ENCODE peak calls at places on chromosomes 6 and 20, in seven cellular contexts. K is CD8-positive, alpha-beta T cell; R is fibroblast of pulmonary artery; O is AG04450; I is lung; E is choroid plexus epithelial cell; X is lower leg skin. U is an unnamed sample.

GRCh38 chr6:5554226-5554625 is 292.9 kb downstream of the FARS2 start:
- DNase-seq in K (no peak), R (no peak), O (no peak), I (no peak), E (no peak), X (no peak), U (no peak)

GRCh38 chr6:35016417-35017221 is 124.5 kb downstream of the TCP11 start:
- DNase-seq in K (no peak), R (peak; percentile 58), O (peak; percentile 80), I (no peak), E (peak; percentile 87), X (no peak), U (peak; percentile 74)

GRCh38 chr6:37822851-37823682 is 3.5 kb downstream of the ZFAND3 start:
- DNase-seq in K (peak; percentile 27), R (peak; percentile 39), O (no peak), I (no peak), E (no peak), X (no peak), U (peak; percentile 32)

GRCh38 chr6:111472933-111473435 is 10.0 kb downstream of the REV3L start:
- DNase-seq in K (no peak), R (no peak), O (no peak), I (no peak), E (no peak), X (no peak), U (peak; percentile 23)

GRCh38 chr6:26445934-26446667 is 5.8 kb downstream of the BTN3A3 start:
- DNase-seq in K (peak; percentile 37), R (no peak), O (no peak), I (no peak), E (no peak), X (no peak), U (no peak)

GRCh38 chr6:92587521-92587920 is 831.8 kb downstream of the EPHA7 start:
- DNase-seq in K (no peak), R (no peak), O (no peak), I (no peak), E (no peak), X (no peak), U (no peak)

GRCh38 chr6:37585937-37586336 is 86.2 kb upstream of the CCDC167 start:
- DNase-seq in K (no peak), R (no peak), O (no peak), I (no peak), E (no peak), X (no peak), U (no peak)

GRCh38 chr6:31769684-31770371 is 7.3 kb downstream of the VWA7 start:
- DNase-seq in K (peak; percentile 80), R (peak; percentile 64), O (no peak), I (peak; percentile 83), E (peak; percentile 68), X (peak; percentile 45), U (peak; percentile 64)

GRCh38 chr6:33000053-33000452 is 9.3 kb downstream of the HLA-DOA start:
- DNase-seq in K (peak; percentile 40), R (peak; percentile 40), O (no peak), I (no peak), E (peak; percentile 56), X (no peak), U (no peak)

GRCh38 chr20:35443003-35443402 is 5.0 kb upstream of the GDF5 start:
- DNase-seq in K (no peak), R (peak; percentile 58), O (no peak), I (no peak), E (peak; percentile 61), X (no peak), U (peak; percentile 70)

GRCh38 chr6:137975058-137975940 is 108.2 kb downstream of the TNFAIP3 start:
- DNase-seq in K (peak; percentile 38), R (peak; percentile 62), O (no peak), I (no peak), E (peak; percentile 59), X (no peak), U (peak; percentile 18)

GRCh38 chr6:38973178-38974057 is 75.2 kb upstream of the GLP1R start:
- DNase-seq in K (no peak), R (peak; percentile 75), O (peak; percentile 38), I (no peak), E (peak; percentile 89), X (no peak), U (peak; percentile 72)

GRCh38 chr6:162543221-162543620 is 184.3 kb downstream of the PRKN start:
- DNase-seq in K (no peak), R (no peak), O (no peak), I (no peak), E (no peak), X (no peak), U (no peak)

GRCh38 chr20:47970282-47970903 is 185.1 kb upstream of the SULF2 start:
- DNase-seq in K (no peak), R (no peak), O (no peak), I (no peak), E (no peak), X (no peak), U (no peak)

GRCh38 chr6:127190552-127190951 is 72.1 kb downstream of the RSPO3 start:
- DNase-seq in K (no peak), R (peak; percentile 80), O (no peak), I (no peak), E (peak; percentile 85), X (no peak), U (peak; percentile 65)

GRCh38 chr6:10315631-10316145 is 99.2 kb downstream of the TFAP2A start:
- DNase-seq in K (no peak), R (no peak), O (no peak), I (no peak), E (no peak), X (no peak), U (no peak)

GRCh38 chr6:786946-787763 is 94.2 kb upstream of the EXOC2 start:
- DNase-seq in K (no peak), R (peak; percentile 21), O (no peak), I (no peak), E (peak; percentile 37), X (no peak), U (peak; percentile 18)

GRCh38 chr20:24833592-24833991 is 115.5 kb upstream of the CST7 start:
- DNase-seq in K (no peak), R (no peak), O (no peak), I (no peak), E (no peak), X (no peak), U (no peak)

GRCh38 chr6:28729501-28730402 is 194.0 kb downstream of the TRIM27 start:
- DNase-seq in K (no peak), R (peak; percentile 17), O (no peak), I (no peak), E (no peak), X (no peak), U (no peak)

GRCh38 chr6:30074331-30075093 is 1.1 kb downstream of the RNF39 start:
- DNase-seq in K (no peak), R (no peak), O (no peak), I (no peak), E (no peak), X (no peak), U (peak; percentile 8)

GRCh38 chr6:30077218-30077617 is 1.6 kb upstream of the RNF39 start:
- DNase-seq in K (no peak), R (no peak), O (no peak), I (no peak), E (no peak), X (no peak), U (no peak)

GRCh38 chr6:30076333-30076732 is 764 bp upstream of the RNF39 start:
- DNase-seq in K (no peak), R (no peak), O (no peak), I (no peak), E (no peak), X (no peak), U (no peak)

GRCh38 chr6:30075094-30075986 is at the start of gene RNF39:
- DNase-seq in K (no peak), R (no peak), O (no peak), I (peak; percentile 68), E (no peak), X (peak; percentile 65), U (peak; percentile 23)

DNA sequence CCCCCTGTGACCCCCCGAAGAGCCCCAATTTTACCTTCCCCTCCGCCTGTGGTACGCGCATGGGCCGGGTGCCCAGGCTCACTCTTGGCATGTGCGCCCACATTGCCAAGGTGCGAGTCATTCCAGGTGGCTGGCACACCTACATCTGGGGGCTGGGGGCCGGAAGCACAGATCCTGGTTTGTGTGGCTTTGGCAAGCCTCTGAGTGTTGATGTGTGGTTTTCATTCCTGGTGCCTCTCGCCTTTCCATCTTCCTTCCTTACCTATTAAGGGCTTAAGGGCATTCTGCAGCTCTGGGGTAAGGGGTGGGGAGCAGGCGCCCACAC is 380 bp upstream of the RNF39 start:
- DNase-seq in K (no peak), R (no peak), O (no peak), I (no peak), E (no peak), X (peak; percentile 54), U (no peak)
- TF ChIP-seq CTCF in K (no peak), R (no peak), O (no peak), I (no peak), E (no peak), X (no peak), U (no peak)

GRCh38 chr6:158518196-158519127 is 41.4 kb upstream of the TMEM181 start:
- DNase-seq in K (peak; percentile 41), R (peak; percentile 86), O (peak; percentile 43), I (no peak), E (peak; percentile 82), X (peak; percentile 26), U (peak; percentile 79)
- H3K4me3 ChIP-seq in K (peak overlapping the region; percentile 10), R (peak overlapping the region; percentile 41), O (peak overlapping the region; percentile 54), I (no peak overlapping the region), E (peak overlapping the region; percentile 35), X (no peak overlapping the region), U (peak overlapping the region; percentile 50)

GRCh38 chr6:135535989-135536414 is 38.5 kb upstream of the AHI1 start:
- DNase-seq in K (no peak), R (peak; percentile 94), O (peak; percentile 94), I (no peak), E (peak; percentile 96), X (no peak), U (peak; percentile 88)

GRCh38 chr6:135546206-135546605 is 48.7 kb upstream of the AHI1 start:
- DNase-seq in K (no peak), R (peak; percentile 83), O (no peak), I (no peak), E (no peak), X (no peak), U (no peak)

GRCh38 chr6:135537782-135538301 is 40.3 kb upstream of the AHI1 start:
- DNase-seq in K (peak; percentile 32), R (peak; percentile 77), O (no peak), I (no peak), E (peak; percentile 84), X (no peak), U (peak; percentile 67)

GRCh38 chr6:135534773-135535380 is 37.3 kb upstream of the AHI1 start:
- DNase-seq in K (no peak), R (no peak), O (no peak), I (no peak), E (peak; percentile 42), X (no peak), U (no peak)

GRCh38 chr6:135540207-135540877 is 42.8 kb upstream of the AHI1 start:
- DNase-seq in K (no peak), R (peak; percentile 70), O (no peak), I (no peak), E (peak; percentile 85), X (no peak), U (peak; percentile 57)
- TF ChIP-seq CTCF in K (no peak), R (peak; percentile 55), O (peak; percentile 50), I (no peak), E (peak; percentile 78), X (no peak), U (peak; percentile 46)

DNA sequence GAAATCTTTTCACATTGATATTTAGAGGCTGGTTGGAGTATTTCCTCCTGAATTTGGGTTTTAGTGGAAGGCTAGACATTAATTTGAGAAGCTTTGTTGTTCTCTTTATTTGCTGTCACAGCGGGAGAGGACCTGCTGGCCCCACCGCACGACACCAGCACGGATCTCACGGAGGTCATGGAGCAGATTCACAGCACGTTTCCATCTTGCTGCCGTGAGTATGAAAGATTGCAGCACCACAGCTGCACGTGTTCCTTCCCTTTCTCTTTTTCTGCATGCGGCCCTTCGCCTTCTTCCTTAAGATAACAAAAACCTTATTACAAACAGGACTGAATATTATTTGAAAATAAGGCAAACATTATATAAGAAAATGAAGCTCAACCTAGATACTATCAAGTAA is 555.5 kb downstream of the UTRN start:
- DNase-seq in K (no peak), R (no peak), O (no peak), I (no peak), E (peak; percentile 73), X (no peak), U (no peak)
- H3K4me3 ChIP-seq in K (no peak overlapping the region), R (no peak overlapping the region), O (no peak overlapping the region), I (no peak overlapping the region), E (peak overlapping the region; percentile 44), X (no peak overlapping the region), U (no peak overlapping the region)

U was measured in fibroblast of villous mesenchyme.